ENCODE peak calls at places on chromosomes 12 and 14, in ten cellular contexts. K is stimulated activated CD4-positive, alpha-beta T cell treated with anti-CD3 and anti-CD28 coated beads, Interleukin-4, amount 100 ng/mL, for 48 hours; G is hypothalamus; F is AG08395; O is amniotic stem cell; I is Panc1; D is NCI-H1436; M is Ammon's horn; B is activated naive CD8-positive, alpha-beta T cell treated with anti-CD3 and anti-CD28 coated beads, Interleukin-2, amount 10 ng/mL, durations not matched to agents 7 days and 5 days; N is LoVo. C is an unnamed sample.

GRCh38 chr14:101010835-101011234 is 107.3 kb upstream of the RTL1 start:
- DNase-seq in K (no peak), G (no peak), F (no peak), O (no peak), I (no peak), D (no peak), M (no peak), B (no peak), N (no peak), C (no peak)

GRCh38 chr12:109256011-109256410 is 53.1 kb downstream of the FOXN4 start:
- DNase-seq in K (no peak), G (no peak), F (no peak), O (no peak), I (no peak), D (no peak), M (no peak), B (no peak), N (no peak), C (no peak)

GRCh38 chr14:106802413-106803364 is 1276.3 kb downstream of the TMEM121 start:
- DNase-seq in K (no peak), G (no peak), F (no peak), O (no peak), I (no peak), D (no peak), M (no peak), B (no peak), N (peak), C (no peak)

GRCh38 chr14:63492391-63492790 is 50.8 kb downstream of the PPP2R5E start:
- DNase-seq in K (no peak), G (no peak), F (peak), O (peak), I (no peak), D (no peak), M (no peak), B (no peak), N (peak), C (no peak)

GRCh38 chr12:98439471-98440164 is 75.8 kb upstream of the TMPO start:
- DNase-seq in K (no peak), G (no peak), F (peak), O (no peak), I (no peak), D (no peak), M (no peak), B (no peak), N (no peak), C (no peak)

GRCh38 chr14:91891721-91892220 is 24.4 kb upstream of the TC2N start:
- DNase-seq in K (no peak), G (peak), F (peak), O (no peak), I (no peak), D (no peak), M (peak), B (no peak), N (no peak), C (no peak)

GRCh38 chr12:92625639-92626310 is 77.0 kb upstream of the PLEKHG7 start:
- DNase-seq in K (no peak), G (no peak), F (no peak), O (no peak), I (no peak), D (no peak), M (no peak), B (no peak), N (no peak), C (no peak)

GRCh38 chr12:130280226-130280625 is 57.5 kb upstream of the PIWIL1 start:
- DNase-seq in K (no peak), G (peak), F (peak), O (no peak), I (no peak), D (no peak), M (peak), B (no peak), N (no peak), C (no peak)

GRCh38 chr12:75533239-75533638 is 21.8 kb upstream of the KRR1 start:
- DNase-seq in K (no peak), G (no peak), F (no peak), O (no peak), I (no peak), D (no peak), M (no peak), B (no peak), N (no peak), C (no peak)

GRCh38 chr12:21613931-21614330 is 9.3 kb upstream of the GYS2 start:
- DNase-seq in K (no peak), G (no peak), F (no peak), O (no peak), I (no peak), D (no peak), M (no peak), B (no peak), N (no peak), C (no peak)

GRCh38 chr12:110245278-110245868 is 35.7 kb upstream of the ATP2A2 start:
- DNase-seq in K (peak), G (no peak), F (no peak), O (no peak), I (no peak), D (no peak), M (no peak), B (peak), N (no peak), C (peak)

GRCh38 chr12:38785376-38785775 is 120.0 kb downstream of the CPNE8 start:
- DNase-seq in K (no peak), G (no peak), F (no peak), O (no peak), I (no peak), D (no peak), M (no peak), B (no peak), N (no peak), C (no peak)

GRCh38 chr14:95361373-95362179 is 41.9 kb upstream of the CLMN start:
- DNase-seq in K (peak), G (no peak), F (peak), O (no peak), I (no peak), D (no peak), M (peak), B (peak), N (no peak), C (no peak)

GRCh38 chr14:68814376-68815287 is 21.8 kb upstream of the ZFP36L1 start:
- DNase-seq in K (no peak), G (no peak), F (peak), O (no peak), I (no peak), D (no peak), M (peak), B (peak), N (peak), C (peak)